ENCODE peak calls at places on chromosomes 2 and 18, in four cellular contexts. B is spleen, N is brain microvascular endothelial cell, L is A549. W is an unnamed sample.

GRCh38 chr2:80073134-80073561 is 231.4 kb downstream of the LRRTM1 start:
- DNase-seq in B (no peak), N (peak), L (peak), W (no peak)

GRCh38 chr2:233761040-233761769 is 1.1 kb downstream of the UGT1A1 start:
- DNase-seq in B (no peak), N (peak), L (no peak), W (no peak)

GRCh38 chr2:231611273-231612198 is 18.9 kb downstream of the TEX44 start:
- DNase-seq in B (no peak), N (no peak), L (peak), W (peak)

GRCh38 chr2:216094701-216095100 is 13.0 kb downstream of the TMEM169 start:
- DNase-seq in B (no peak), N (no peak), L (no peak), W (no peak)

GRCh38 chr2:37615808-37616673 is 55.4 kb downstream of the CDC42EP3 start:
- DNase-seq in B (peak), N (no peak), L (no peak), W (no peak)

GRCh38 chr18:47964086-47964485 is 33.6 kb upstream of the SMAD2 start:
- DNase-seq in B (no peak), N (no peak), L (no peak), W (no peak)

GRCh38 chr2:171228826-171229225 is 68.1 kb upstream of the TLK1 start:
- DNase-seq in B (no peak), N (no peak), L (no peak), W (no peak)

GRCh38 chr2:172239944-172240590 is 137.4 kb upstream of the DLX2 start:
- DNase-seq in B (no peak), N (no peak), L (no peak), W (no peak)

GRCh38 chr2:182416191-182416590 is 10.6 kb downstream of the PDE1A start:
- DNase-seq in B (no peak), N (no peak), L (no peak), W (no peak)

GRCh38 chr2:18792226-18792629 is 202.9 kb upstream of the NT5C1B start:
- DNase-seq in B (no peak), N (no peak), L (no peak), W (no peak)

GRCh38 chr18:32714571-32715148 is 58.2 kb downstream of the KLHL14 start:
- DNase-seq in B (no peak), N (peak), L (peak), W (no peak)

GRCh38 chr2:73494031-73494430 is 108.4 kb downstream of the ALMS1 start:
- DNase-seq in B (no peak), N (peak), L (peak), W (no peak)

GRCh38 chr2:227388537-227389011 is 825 bp upstream of the SCYGR1 start:
- DNase-seq in B (no peak), N (peak), L (peak), W (peak)

GRCh38 chr2:196293751-196294486 is 122.5 kb upstream of the STK17B start:
- DNase-seq in B (no peak), N (peak), L (peak), W (peak)

GRCh38 chr2:118747066-118747465 is 100.4 kb downstream of the EN1 start:
- DNase-seq in B (no peak), N (no peak), L (no peak), W (no peak)

DNA sequence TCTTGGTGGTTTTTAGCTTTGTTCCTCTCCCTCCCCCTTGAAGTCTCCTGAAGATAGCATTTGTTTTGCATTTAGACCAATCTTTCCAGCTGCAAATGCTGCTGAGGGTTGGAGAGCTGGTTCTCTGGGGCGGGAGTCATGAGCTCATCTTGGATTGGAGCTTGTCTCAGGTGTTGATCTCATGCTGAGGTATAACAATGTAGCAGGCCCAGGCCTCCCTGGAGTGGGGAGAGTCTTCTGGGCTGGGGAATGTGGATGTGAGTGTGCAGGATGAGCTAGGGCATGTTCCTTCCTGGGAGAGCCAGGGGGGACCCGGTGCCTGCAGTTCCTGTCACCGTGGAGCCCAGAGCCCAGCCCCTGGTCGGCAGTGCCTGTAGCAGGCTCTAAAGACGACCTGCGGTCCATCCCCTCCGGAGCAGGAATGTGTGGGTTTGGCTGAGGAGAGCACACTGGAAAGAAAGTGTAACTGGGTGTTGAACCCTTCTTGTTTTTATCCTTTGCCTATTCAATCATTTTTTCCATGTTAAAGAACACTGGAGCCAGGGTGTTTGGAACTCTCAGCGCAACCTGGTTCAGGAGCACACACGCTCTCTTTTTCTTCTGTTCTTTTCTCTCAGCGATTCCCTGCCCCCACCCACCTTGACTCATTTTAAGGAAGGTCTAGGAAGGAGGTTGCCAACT is 2.7 kb downstream of the ZNF532 start:
- DNase-seq in B (no peak), N (no peak), L (no peak), W (no peak)
- H3K4me3 ChIP-seq in B (no peak), N (no peak), L (no peak), W (peak)

DNA sequence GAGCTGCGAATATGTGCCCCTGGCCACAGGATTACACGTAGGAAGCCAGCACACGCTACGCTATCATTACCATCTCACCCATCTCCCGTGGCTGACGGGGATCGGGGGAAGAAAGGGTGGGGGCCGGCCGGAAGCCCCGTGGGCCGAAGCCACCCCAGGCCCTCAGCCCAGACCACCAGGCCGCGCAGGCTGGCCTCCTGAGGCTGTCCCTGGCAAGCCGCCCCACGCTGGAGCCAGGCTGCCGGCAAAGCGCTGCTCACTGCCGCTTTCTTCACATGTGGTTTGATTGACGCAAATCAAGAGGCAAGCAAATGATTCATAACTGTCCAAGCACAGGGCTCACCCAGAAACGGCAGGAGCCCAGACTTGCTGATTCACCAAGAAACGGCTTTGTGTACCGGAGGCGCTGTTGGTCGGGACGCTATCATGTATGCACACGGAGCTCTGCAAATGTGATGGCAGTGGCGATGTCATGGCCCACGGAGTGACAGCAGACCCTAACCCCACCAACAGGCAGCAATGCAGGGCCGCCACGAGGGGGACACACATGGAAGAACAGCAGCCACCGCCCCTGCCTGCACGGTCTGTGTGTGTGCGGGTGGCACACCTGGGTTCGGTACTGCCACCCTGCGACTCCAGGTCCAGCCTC is 125.7 kb downstream of the HDAC4 start:
- DNase-seq in B (peak), N (peak), L (peak), W (peak)
- H3K4me3 ChIP-seq in B (peak), N (peak), L (peak), W (peak)

DNA sequence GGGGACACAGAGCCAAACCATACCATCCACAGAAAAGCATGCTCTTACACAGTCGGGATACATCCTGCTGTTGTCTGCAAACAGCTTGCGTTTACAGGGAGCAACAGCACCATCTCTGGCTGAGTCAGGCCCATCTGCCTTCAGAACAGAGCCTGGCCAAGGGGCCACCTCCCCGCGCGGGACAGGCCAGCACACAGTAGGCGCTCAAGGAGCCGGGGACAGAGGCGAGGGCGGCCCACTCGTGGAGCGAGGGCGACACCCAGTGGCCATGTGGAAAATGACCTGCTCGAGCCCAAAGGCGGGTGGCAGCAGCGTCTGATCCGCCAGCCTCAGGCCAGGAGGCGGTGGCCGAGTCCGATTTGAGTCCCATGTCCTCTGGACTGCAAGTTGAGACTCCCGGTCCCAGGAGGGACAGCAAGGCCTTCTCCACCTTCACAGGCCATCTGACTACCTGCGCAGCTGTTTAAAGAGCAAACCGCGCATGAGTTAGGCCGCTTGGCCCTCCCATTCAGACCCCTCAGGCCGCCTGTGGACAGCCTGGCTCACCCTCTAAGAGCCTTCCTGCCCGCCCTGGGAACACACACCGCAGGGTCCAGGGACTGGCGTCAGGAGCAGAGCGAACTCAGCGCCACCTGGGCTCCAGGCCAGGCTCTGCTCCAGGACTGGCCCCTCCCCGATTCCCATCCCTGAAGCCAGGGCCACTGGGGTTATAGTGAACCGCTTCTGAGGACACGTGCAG is 38.3 kb downstream of the TTC32 start:
- DNase-seq in B (peak), N (peak), L (peak), W (no peak)
- H3K4me3 ChIP-seq in B (no peak), N (peak), L (no peak), W (no peak)

DNA sequence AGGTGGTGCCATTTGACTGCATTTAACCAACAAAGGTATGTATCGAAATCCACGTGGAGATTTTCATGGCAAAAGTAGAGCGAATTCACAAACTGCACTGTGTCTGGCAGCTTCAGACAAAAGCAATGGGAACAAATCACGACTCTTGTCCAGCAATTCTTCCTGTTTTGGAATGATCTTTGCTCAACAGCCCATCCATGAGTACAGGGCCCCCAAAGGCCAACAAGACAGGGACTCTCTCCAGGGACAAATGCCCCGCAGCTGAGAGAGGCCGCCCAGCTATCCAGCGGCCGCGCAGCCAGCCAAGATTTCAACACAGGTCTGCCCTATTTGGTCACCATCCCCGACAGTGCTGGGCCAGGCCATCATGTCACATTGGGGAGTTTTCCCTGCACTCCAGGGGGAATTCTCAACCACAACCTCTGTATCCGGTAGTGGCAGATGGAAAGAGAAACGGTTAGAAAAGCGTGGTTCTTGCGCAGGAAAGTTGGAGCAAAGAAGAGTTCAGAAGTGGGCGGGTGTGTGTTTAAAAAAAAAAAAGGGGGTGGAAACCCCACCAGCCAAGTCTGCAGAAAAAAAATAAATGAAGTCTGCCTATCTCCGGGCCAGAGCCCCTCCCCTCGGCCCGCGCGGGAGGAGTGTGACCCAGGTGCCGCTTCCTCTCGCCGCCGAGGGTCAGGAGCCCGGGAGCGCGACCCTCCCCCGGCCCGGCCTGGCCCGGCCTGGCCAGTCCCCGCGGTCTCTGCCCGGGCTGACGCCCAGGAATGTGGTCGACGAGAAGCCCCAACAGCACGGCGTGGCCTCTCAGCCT is at the start of gene GYPC:
- DNase-seq in B (peak), N (peak), L (no peak), W (no peak)
- H3K4me3 ChIP-seq in B (peak), N (peak), L (no peak), W (peak)

DNA sequence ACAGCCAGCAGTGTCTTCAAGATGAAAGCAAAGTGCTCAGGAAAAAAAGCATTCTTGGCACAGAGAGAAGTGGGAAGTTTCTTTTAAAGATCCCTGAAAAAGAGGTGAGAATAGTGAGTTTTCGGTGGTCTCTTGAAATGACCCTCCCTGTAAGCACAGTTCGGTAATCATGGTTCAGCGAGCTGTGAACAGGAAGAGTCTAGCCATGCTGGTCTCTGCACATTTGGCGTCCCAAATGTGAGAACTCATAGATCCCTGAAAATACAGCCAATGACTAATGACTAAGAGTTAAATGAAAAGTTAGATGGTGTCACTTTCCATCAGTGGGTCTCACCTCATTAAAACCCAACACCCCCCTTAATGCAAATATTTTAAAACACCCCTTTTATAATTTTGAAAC is 3.4 kb downstream of the IL1R1 start:
- DNase-seq in B (no peak), N (no peak), L (peak), W (no peak)
- H3K4me3 ChIP-seq in B (no peak), N (no peak), L (no peak), W (no peak)